ENCODE peak calls at places on chromosomes 3 and 15, in eight cellular contexts. Z, D, M, O, A, S, E and H are unnamed samples.

GRCh38 chr3:151869186-151869585 is 4.3 kb upstream of the SUCNR1 start:
- DNase-seq in Z (peak), D (no peak), M (no peak), O (no peak), A (no peak), S (no peak), E (no peak), H (no peak)

GRCh38 chr3:26636328-26636727 is 13.8 kb downstream of the LRRC3B start:
- DNase-seq in Z (no peak), D (no peak), M (no peak), O (no peak), A (no peak), S (no peak), E (no peak), H (no peak)

GRCh38 chr15:99369250-99369649 is 118.0 kb downstream of the LRRC28 start:
- DNase-seq in Z (no peak), D (no peak), M (no peak), O (no peak), A (no peak), S (peak), E (no peak), H (no peak)

GRCh38 chr3:44923634-44924033 is 49.2 kb downstream of the TGM4 start:
- DNase-seq in Z (no peak), D (no peak), M (no peak), O (no peak), A (no peak), S (no peak), E (no peak), H (no peak)

GRCh38 chr3:108894981-108895380 is 58.7 kb downstream of the GUCA1C start:
- DNase-seq in Z (no peak), D (no peak), M (no peak), O (no peak), A (no peak), S (no peak), E (no peak), H (no peak)

GRCh38 chr3:45987368-45988099 is 8.1 kb downstream of the FYCO1 start:
- DNase-seq in Z (peak), D (peak), M (peak), O (no peak), A (peak), S (no peak), E (peak), H (peak)

GRCh38 chr3:1613962-1614361 is 484.7 kb upstream of the CNTN4 start:
- DNase-seq in Z (no peak), D (no peak), M (no peak), O (no peak), A (no peak), S (no peak), E (no peak), H (no peak)

GRCh38 chr15:69462030-69462492 is 9.4 kb downstream of the RPLP1 start:
- DNase-seq in Z (no peak), D (no peak), M (peak), O (no peak), A (peak), S (no peak), E (no peak), H (no peak)

GRCh38 chr3:42547401-42547945 is 34.3 kb downstream of the SEC22C start:
- DNase-seq in Z (peak), D (peak), M (peak), O (peak), A (peak), S (peak), E (peak), H (peak)

GRCh38 chr3:111128884-111129283 is 57.3 kb downstream of the NECTIN3 start:
- DNase-seq in Z (peak), D (no peak), M (no peak), O (no peak), A (no peak), S (no peak), E (peak), H (peak)

GRCh38 chr3:123152656-123153055 is 49.1 kb upstream of the SEC22A start:
- DNase-seq in Z (no peak), D (no peak), M (peak), O (no peak), A (no peak), S (no peak), E (no peak), H (no peak)

GRCh38 chr15:71444866-71445590 is 329.8 kb downstream of the THSD4 start:
- DNase-seq in Z (peak), D (peak), M (no peak), O (peak), A (no peak), S (no peak), E (no peak), H (peak)

GRCh38 chr3:134302674-134303073 is 52.0 kb upstream of the RYK start:
- DNase-seq in Z (no peak), D (no peak), M (no peak), O (no peak), A (no peak), S (no peak), E (no peak), H (no peak)

GRCh38 chr15:43095243-43095642 is 10.6 kb downstream of the UBR1 start:
- DNase-seq in Z (peak), D (peak), M (no peak), O (peak), A (no peak), S (no peak), E (no peak), H (peak)

GRCh38 chr3:138464490-138464860 is 30.1 kb downstream of the ESYT3 start:
- DNase-seq in Z (no peak), D (no peak), M (no peak), O (peak), A (no peak), S (no peak), E (no peak), H (no peak)

GRCh38 chr3:96347289-96347688 is 467.1 kb upstream of the EPHA6 start:
- DNase-seq in Z (no peak), D (no peak), M (no peak), O (no peak), A (no peak), S (no peak), E (no peak), H (no peak)

GRCh38 chr3:143120716-143121239 is 1.2 kb downstream of the CHST2 start:
- DNase-seq in Z (peak), D (peak), M (no peak), O (no peak), A (peak), S (peak), E (peak), H (peak)

GRCh38 chr15:59764775-59765174 is 75.7 kb upstream of the BNIP2 start:
- DNase-seq in Z (no peak), D (no peak), M (no peak), O (no peak), A (no peak), S (no peak), E (no peak), H (no peak)

GRCh38 chr3:64705946-64706345 is 18.1 kb upstream of the ADAMTS9 start:
- DNase-seq in Z (no peak), D (no peak), M (no peak), O (no peak), A (no peak), S (no peak), E (no peak), H (no peak)